ENCODE peak calls at places on chromosomes 13 and 19, in seven cellular contexts. N is nephron progenitor cell, O is HCEC 1CT, F is T-helper 9 cell, I is GOT3, X is GM23338, C is progenitor cell of endocrine pancreas. E is an unnamed sample.
A peak's percentile ranks its signal among the peaks of the same experiment; 100 is the strongest.

GRCh38 chr19:19554074-19555023 is 16.3 kb downstream of the CILP2 start:
- DNase-seq in N (peak; percentile 69), O (peak; percentile 40), F (peak; percentile 60), I (no peak), X (peak; percentile 84), C (no peak), E (no peak)

GRCh38 chr19:6971366-6971765 is 49.9 kb downstream of the MBD3L2B start:
- DNase-seq in N (no peak), O (peak; percentile 31), F (no peak), I (no peak), X (no peak), C (no peak), E (no peak)

GRCh38 chr13:72920097-72920496 is 138.2 kb downstream of the PIBF1 start:
- DNase-seq in N (no peak), O (peak; percentile 28), F (no peak), I (no peak), X (no peak), C (no peak), E (no peak)

GRCh38 chr13:51625555-51626345 is 41.5 kb downstream of the WDFY2 start:
- DNase-seq in N (no peak), O (no peak), F (no peak), I (no peak), X (no peak), C (no peak), E (no peak)

GRCh38 chr13:49240017-49240416 is 7.7 kb upstream of the CDADC1 start:
- DNase-seq in N (no peak), O (peak; percentile 52), F (peak; percentile 14), I (no peak), X (peak; percentile 67), C (no peak), E (no peak)

GRCh38 chr19:38057954-38058690 is 151.1 kb downstream of the SIPA1L3 start:
- DNase-seq in N (no peak), O (no peak), F (no peak), I (no peak), X (no peak), C (peak; percentile 24), E (no peak)

GRCh38 chr13:28530729-28531194 is 35.8 kb upstream of the FLT1 start:
- DNase-seq in N (no peak), O (peak; percentile 41), F (no peak), I (no peak), X (no peak), C (no peak), E (no peak)

GRCh38 chr13:75421987-75422386 is 60.0 kb downstream of the TBC1D4 start:
- DNase-seq in N (no peak), O (no peak), F (no peak), I (no peak), X (no peak), C (no peak), E (no peak)

GRCh38 chr19:33446156-33446917 is 72.8 kb downstream of the CEBPG start:
- DNase-seq in N (no peak), O (no peak), F (no peak), I (no peak), X (no peak), C (no peak), E (no peak)

GRCh38 chr13:28819748-28820098 is 416 bp upstream of the MTUS2 start:
- DNase-seq in N (peak; percentile 89), O (no peak), F (peak; percentile 35), I (no peak), X (peak; percentile 86), C (peak; percentile 81), E (no peak)

GRCh38 chr13:19607523-19608078 is 25.9 kb upstream of the MPHOSPH8 start:
- DNase-seq in N (no peak), O (no peak), F (no peak), I (no peak), X (no peak), C (no peak), E (no peak)

GRCh38 chr13:113861433-113862030 is 2.3 kb downstream of the GAS6 start:
- DNase-seq in N (no peak), O (no peak), F (no peak), I (no peak), X (no peak), C (no peak), E (no peak)

GRCh38 chr19:35468637-35469036 is 20.6 kb downstream of the FFAR2 start:
- DNase-seq in N (peak; percentile 28), O (peak; percentile 17), F (peak; percentile 56), I (no peak), X (peak; percentile 77), C (no peak), E (peak; percentile 46)

GRCh38 chr13:72970956-72971355 is 87.8 kb upstream of the KLF5 start:
- DNase-seq in N (no peak), O (peak; percentile 8), F (no peak), I (no peak), X (no peak), C (no peak), E (no peak)

GRCh38 chr19:42028304-42029216 is 34.5 kb upstream of the ATP1A3 start:
- DNase-seq in N (peak; percentile 53), O (no peak), F (peak; percentile 22), I (no peak), X (peak; percentile 85), C (no peak), E (no peak)

GRCh38 chr13:29849071-29849541 is 1.3 kb downstream of the UBL3 start:
- DNase-seq in N (no peak), O (no peak), F (no peak), I (no peak), X (peak; percentile 20), C (no peak), E (peak; percentile 16)

GRCh38 chr13:98782654-98783053 is 30.2 kb upstream of the SLC15A1 start:
- DNase-seq in N (no peak), O (no peak), F (no peak), I (no peak), X (no peak), C (no peak), E (no peak)